ENCODE peak calls at places on chromosome 6, in seven cellular contexts. One of them, this sample, is unnamed. For H3K4me1, the result is how much of the 10 kb centered on the place peaks cover.

GRCh38 chr6:44422534-44422933 is 35.0 kb downstream of the CDC5L start:
- DNase-seq in HCT116: no peak
- DNase-seq in H1: no peak
- DNase-seq in endothelial cell of umbilical vein: no peak
- DNase-seq in stomach: no peak
- DNase-seq in esophagus muscularis mucosa: no peak
- DNase-seq in suprapubic skin: no peak
- DNase-seq in this sample: no peak

GRCh38 chr6:16533721-16534136 is 227.5 kb downstream of the ATXN1 start:
- DNase-seq in H1: no peak
- DNase-seq in endothelial cell of umbilical vein: no peak
- DNase-seq in stomach: no peak
- DNase-seq in suprapubic skin: no peak
- DNase-seq in HCT116: no peak
- DNase-seq in esophagus muscularis mucosa: no peak
- DNase-seq in this sample: no peak

GRCh38 chr6:38638941-38639497 is 710 bp downstream of the BTBD9 start:
- DNase-seq in suprapubic skin: peak
- DNase-seq in esophagus muscularis mucosa: no peak
- DNase-seq in HCT116: peak
- DNase-seq in endothelial cell of umbilical vein: peak
- DNase-seq in H1: no peak
- DNase-seq in stomach: peak
- DNase-seq in this sample: peak

GRCh38 chr6:34462561-34462971 is 3.3 kb upstream of the PACSIN1 start:
- DNase-seq in H1: peak
- DNase-seq in suprapubic skin: no peak
- DNase-seq in endothelial cell of umbilical vein: no peak
- DNase-seq in stomach: peak
- DNase-seq in esophagus muscularis mucosa: peak
- DNase-seq in HCT116: peak
- DNase-seq in this sample: peak

GRCh38 chr6:24402697-24403500 is at the start of gene MRS2:
- DNase-seq in stomach: peak
- DNase-seq in endothelial cell of umbilical vein: peak
- DNase-seq in suprapubic skin: peak
- DNase-seq in esophagus muscularis mucosa: peak
- DNase-seq in HCT116: peak
- DNase-seq in H1: peak
- DNase-seq in this sample: peak

GRCh38 chr6:155436981-155437749 is 18.5 kb downstream of the NOX3 start:
- DNase-seq in HCT116: no peak
- DNase-seq in suprapubic skin: no peak
- DNase-seq in H1: no peak
- DNase-seq in esophagus muscularis mucosa: no peak
- DNase-seq in stomach: no peak
- DNase-seq in endothelial cell of umbilical vein: peak
- DNase-seq in this sample: no peak

GRCh38 chr6:35343092-35343834 is 905 bp downstream of the PPARD start:
- DNase-seq in H1: no peak
- DNase-seq in stomach: peak
- DNase-seq in esophagus muscularis mucosa: no peak
- DNase-seq in endothelial cell of umbilical vein: peak
- DNase-seq in HCT116: no peak
- DNase-seq in suprapubic skin: peak
- DNase-seq in this sample: no peak

GRCh38 chr6:48511382-48511781 is 400.4 kb upstream of the PTCHD4 start:
- DNase-seq in endothelial cell of umbilical vein: no peak
- DNase-seq in H1: no peak
- DNase-seq in stomach: no peak
- DNase-seq in HCT116: no peak
- DNase-seq in suprapubic skin: no peak
- DNase-seq in esophagus muscularis mucosa: no peak
- DNase-seq in this sample: no peak

GRCh38 chr6:77425676-77426075 is 37.6 kb downstream of the HTR1B start:
- DNase-seq in suprapubic skin: no peak
- DNase-seq in H1: no peak
- DNase-seq in endothelial cell of umbilical vein: no peak
- DNase-seq in stomach: no peak
- DNase-seq in esophagus muscularis mucosa: no peak
- DNase-seq in HCT116: no peak
- DNase-seq in this sample: no peak

GRCh38 chr6:13526718-13527668 is 39.6 kb upstream of the GFOD1 start:
- DNase-seq in stomach: no peak
- DNase-seq in endothelial cell of umbilical vein: peak
- DNase-seq in H1: peak
- DNase-seq in HCT116: no peak
- DNase-seq in esophagus muscularis mucosa: no peak
- DNase-seq in suprapubic skin: peak
- DNase-seq in this sample: no peak

GRCh38 chr6:141056945-141057635 is 1075.6 kb upstream of the GJE1 start:
- DNase-seq in endothelial cell of umbilical vein: no peak
- DNase-seq in H1: no peak
- DNase-seq in stomach: no peak
- DNase-seq in esophagus muscularis mucosa: no peak
- DNase-seq in HCT116: no peak
- DNase-seq in suprapubic skin: no peak
- DNase-seq in this sample: no peak

GRCh38 chr6:142886431-142887170 is 58.4 kb downstream of the HIVEP2 start:
- DNase-seq in stomach: no peak
- DNase-seq in endothelial cell of umbilical vein: peak
- DNase-seq in H1: no peak
- DNase-seq in esophagus muscularis mucosa: no peak
- DNase-seq in suprapubic skin: no peak
- DNase-seq in HCT116: no peak
- DNase-seq in this sample: peak

GRCh38 chr6:101102702-101103101 is 221.6 kb upstream of the ASCC3 start:
- DNase-seq in HCT116: no peak
- DNase-seq in endothelial cell of umbilical vein: no peak
- DNase-seq in stomach: no peak
- DNase-seq in H1: no peak
- DNase-seq in esophagus muscularis mucosa: no peak
- DNase-seq in suprapubic skin: no peak
- DNase-seq in this sample: no peak

GRCh38 chr6:80676386-80676785 is 569.9 kb downstream of the BCKDHB start:
- DNase-seq in HCT116: no peak
- DNase-seq in stomach: no peak
- DNase-seq in H1: no peak
- DNase-seq in esophagus muscularis mucosa: no peak
- DNase-seq in suprapubic skin: no peak
- DNase-seq in endothelial cell of umbilical vein: no peak
- DNase-seq in this sample: no peak

GRCh38 chr6:137216106-137216505 is 3.1 kb downstream of the IFNGR1 start:
- DNase-seq in endothelial cell of umbilical vein: no peak
- DNase-seq in H1: no peak
- DNase-seq in esophagus muscularis mucosa: no peak
- DNase-seq in suprapubic skin: no peak
- DNase-seq in HCT116: no peak
- DNase-seq in stomach: no peak
- DNase-seq in this sample: no peak

GRCh38 chr6:297571-298232 is 5.4 kb downstream of the DUSP22 start:
- DNase-seq in endothelial cell of umbilical vein: no peak
- DNase-seq in stomach: no peak
- DNase-seq in suprapubic skin: peak
- DNase-seq in HCT116: no peak
- DNase-seq in H1: no peak
- DNase-seq in esophagus muscularis mucosa: no peak
- DNase-seq in this sample: no peak

GRCh38 chr6:710601-711571 is 17.9 kb upstream of the EXOC2 start:
- DNase-seq in endothelial cell of umbilical vein: peak
- DNase-seq in esophagus muscularis mucosa: no peak
- DNase-seq in H1: peak
- DNase-seq in HCT116: no peak
- DNase-seq in suprapubic skin: peak
- DNase-seq in stomach: peak
- DNase-seq in this sample: peak

GRCh38 chr6:79536969-79537747 is at the start of gene LCA5:
- DNase-seq in esophagus muscularis mucosa: peak
- DNase-seq in endothelial cell of umbilical vein: peak
- DNase-seq in suprapubic skin: peak
- DNase-seq in stomach: peak
- DNase-seq in HCT116: peak
- DNase-seq in H1: peak
- DNase-seq in this sample: peak

GRCh38 chr6:155678361-155678760 is 222.7 kb upstream of the NOX3 start:
- DNase-seq in HCT116: no peak
- DNase-seq in H1: no peak
- DNase-seq in endothelial cell of umbilical vein: no peak
- DNase-seq in stomach: no peak
- DNase-seq in suprapubic skin: no peak
- DNase-seq in esophagus muscularis mucosa: no peak
- DNase-seq in this sample: peak

GRCh38 chr6:109318328-109318876 is 63.9 kb downstream of the CD164 start:
- DNase-seq in suprapubic skin: no peak
- DNase-seq in esophagus muscularis mucosa: no peak
- DNase-seq in endothelial cell of umbilical vein: no peak
- DNase-seq in HCT116: no peak
- DNase-seq in H1: no peak
- DNase-seq in stomach: no peak
- DNase-seq in this sample: no peak

GRCh38 chr6:38352636-38353035 is 287.1 kb downstream of the BTBD9 start:
- DNase-seq in HCT116: no peak
- DNase-seq in esophagus muscularis mucosa: no peak
- DNase-seq in suprapubic skin: no peak
- DNase-seq in endothelial cell of umbilical vein: no peak
- DNase-seq in H1: no peak
- DNase-seq in stomach: no peak
- DNase-seq in this sample: no peak

GRCh38 chr6:28880894-28881780 is 42.6 kb downstream of the TRIM27 start:
- DNase-seq in esophagus muscularis mucosa: no peak
- DNase-seq in suprapubic skin: no peak
- DNase-seq in stomach: peak
- DNase-seq in H1: peak
- DNase-seq in endothelial cell of umbilical vein: peak
- DNase-seq in HCT116: peak
- DNase-seq in this sample: peak

GRCh38 chr6:127618729-127619128 is 41.8 kb downstream of the C6orf58 start:
- DNase-seq in stomach: no peak
- DNase-seq in esophagus muscularis mucosa: no peak
- DNase-seq in suprapubic skin: no peak
- DNase-seq in HCT116: no peak
- DNase-seq in endothelial cell of umbilical vein: no peak
- DNase-seq in H1: no peak
- DNase-seq in this sample: no peak

DNA sequence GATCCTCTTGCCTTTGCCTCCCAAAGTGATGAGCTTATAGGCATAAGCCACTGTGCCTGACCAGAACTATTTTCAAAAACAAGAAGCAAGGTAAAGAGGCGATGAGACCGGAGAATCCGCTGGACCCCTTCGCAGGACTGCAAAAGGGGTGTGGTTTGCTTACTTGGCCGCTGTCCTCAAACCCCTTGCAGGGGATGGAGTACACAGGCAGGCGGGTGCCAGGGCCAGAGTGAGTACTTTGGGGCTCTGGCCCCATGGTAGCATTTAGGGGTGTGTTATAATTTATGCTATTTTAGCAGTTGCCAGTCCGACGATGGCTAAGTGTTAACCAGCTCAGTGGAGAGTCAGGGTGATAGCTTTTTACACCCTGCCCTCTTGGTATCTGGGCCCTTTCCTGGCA is 1454.9 kb downstream of the HACE1 start:
- DNase-seq in esophagus muscularis mucosa: no peak
- DNase-seq in endothelial cell of umbilical vein: no peak
- DNase-seq in HCT116: no peak
- DNase-seq in H1: no peak
- DNase-seq in suprapubic skin: no peak
- DNase-seq in stomach: no peak
- DNase-seq in this sample: peak
- H3K4me3 ChIP-seq in esophagus muscularis mucosa: no peak
- H3K4me3 ChIP-seq in endothelial cell of umbilical vein: no peak
- H3K4me3 ChIP-seq in HCT116: no peak
- H3K4me3 ChIP-seq in H1: no peak
- H3K4me3 ChIP-seq in suprapubic skin: no peak
- H3K4me3 ChIP-seq in stomach: no peak
- H3K4me3 ChIP-seq in this sample: peak

GRCh38 chr6:2753116-2753489 is 2.4 kb upstream of the MYLK4 start:
- DNase-seq in esophagus muscularis mucosa: no peak
- DNase-seq in endothelial cell of umbilical vein: no peak
- DNase-seq in stomach: no peak
- DNase-seq in H1: no peak
- DNase-seq in suprapubic skin: no peak
- DNase-seq in HCT116: no peak
- DNase-seq in this sample: no peak
- H3K4me1 ChIP-seq in esophagus muscularis mucosa: under half
- H3K4me1 ChIP-seq in endothelial cell of umbilical vein: under half
- H3K4me1 ChIP-seq in stomach: under half
- H3K4me1 ChIP-seq in H1: under half
- H3K4me1 ChIP-seq in suprapubic skin: under half
- H3K4me1 ChIP-seq in HCT116: under half
- H3K4me1 ChIP-seq in this sample: under half

GRCh38 chr6:85747093-85747492 is 104.4 kb upstream of the SYNCRIP start:
- DNase-seq in suprapubic skin: no peak
- DNase-seq in endothelial cell of umbilical vein: no peak
- DNase-seq in HCT116: no peak
- DNase-seq in esophagus muscularis mucosa: no peak
- DNase-seq in H1: no peak
- DNase-seq in stomach: no peak
- DNase-seq in this sample: no peak
- TF ChIP-seq POLR2AphosphoS5 in suprapubic skin: no peak
- TF ChIP-seq POLR2AphosphoS5 in endothelial cell of umbilical vein: no peak
- TF ChIP-seq POLR2AphosphoS5 in HCT116: no peak
- TF ChIP-seq POLR2AphosphoS5 in esophagus muscularis mucosa: no peak
- TF ChIP-seq POLR2AphosphoS5 in H1: no peak
- TF ChIP-seq POLR2AphosphoS5 in stomach: no peak
- TF ChIP-seq POLR2AphosphoS5 in this sample: no peak

GRCh38 chr6:87785229-87785862 is 83.3 kb upstream of the AKIRIN2 start:
- DNase-seq in stomach: no peak
- DNase-seq in endothelial cell of umbilical vein: no peak
- DNase-seq in HCT116: no peak
- DNase-seq in suprapubic skin: no peak
- DNase-seq in esophagus muscularis mucosa: no peak
- DNase-seq in H1: no peak
- DNase-seq in this sample: no peak

GRCh38 chr6:87789900-87790290 is 87.9 kb upstream of the AKIRIN2 start:
- DNase-seq in esophagus muscularis mucosa: no peak
- DNase-seq in endothelial cell of umbilical vein: no peak
- DNase-seq in suprapubic skin: no peak
- DNase-seq in stomach: no peak
- DNase-seq in HCT116: no peak
- DNase-seq in H1: no peak
- DNase-seq in this sample: no peak

GRCh38 chr6:87791029-87791428 is 89.0 kb upstream of the AKIRIN2 start:
- DNase-seq in suprapubic skin: no peak
- DNase-seq in stomach: no peak
- DNase-seq in endothelial cell of umbilical vein: no peak
- DNase-seq in H1: no peak
- DNase-seq in esophagus muscularis mucosa: no peak
- DNase-seq in HCT116: no peak
- DNase-seq in this sample: no peak

GRCh38 chr6:87789198-87789899 is 87.3 kb upstream of the AKIRIN2 start:
- DNase-seq in H1: no peak
- DNase-seq in HCT116: no peak
- DNase-seq in stomach: no peak
- DNase-seq in suprapubic skin: no peak
- DNase-seq in esophagus muscularis mucosa: no peak
- DNase-seq in endothelial cell of umbilical vein: peak
- DNase-seq in this sample: peak

DNA sequence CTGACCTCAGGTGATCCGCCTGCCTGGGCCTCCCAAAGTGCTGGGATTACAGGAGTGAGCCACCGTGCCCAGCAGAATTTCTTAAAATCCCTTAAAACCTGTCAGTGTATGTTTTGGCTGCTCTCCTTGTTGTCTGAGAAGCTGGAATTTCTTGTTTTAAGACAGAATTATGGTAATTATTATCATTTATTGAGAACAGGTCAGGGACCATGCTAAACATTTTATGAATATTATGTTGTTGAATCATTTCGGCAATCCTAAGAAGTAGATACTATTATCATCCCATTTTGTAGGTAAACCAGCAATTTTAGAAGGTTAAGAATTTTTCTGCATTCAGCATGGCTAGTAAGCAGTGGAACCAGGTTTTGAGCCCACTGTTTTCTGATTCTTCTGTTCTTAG is 86.1 kb upstream of the AKIRIN2 start:
- DNase-seq in suprapubic skin: no peak
- DNase-seq in H1: no peak
- DNase-seq in endothelial cell of umbilical vein: no peak
- DNase-seq in stomach: no peak
- DNase-seq in HCT116: no peak
- DNase-seq in esophagus muscularis mucosa: no peak
- DNase-seq in this sample: no peak
- H3K4me3 ChIP-seq in suprapubic skin: no peak
- H3K4me3 ChIP-seq in H1: no peak
- H3K4me3 ChIP-seq in endothelial cell of umbilical vein: no peak
- H3K4me3 ChIP-seq in stomach: no peak
- H3K4me3 ChIP-seq in HCT116: no peak
- H3K4me3 ChIP-seq in esophagus muscularis mucosa: no peak
- H3K4me3 ChIP-seq in this sample: no peak